ENCODE peak calls at places on chromosomes 3 and 15, in six cellular contexts. X is dorsolateral prefrontal cortex, R is nephron progenitor cell, D is GM03348, L is GM12865, E is glutamatergic neuron. C is an unnamed sample.
A peak's percentile ranks its signal among the peaks of the same experiment; 100 is the strongest.

GRCh38 chr3:154801729-154802128 is 278.4 kb upstream of the MME start:
- DNase-seq in D (no peak), X (no peak), E (no peak), L (no peak), R (no peak), C (no peak)

GRCh38 chr15:98800437-98801233 is 152.3 kb downstream of the IGF1R start:
- DNase-seq in E (peak; percentile 25), D (peak; percentile 84), X (peak; percentile 82), L (no peak), R (peak; percentile 38), C (peak; percentile 55)

GRCh38 chr3:45599424-45599886 is 4.9 kb downstream of the LIMD1 start:
- DNase-seq in R (no peak), D (no peak), X (peak; percentile 50), L (no peak), E (no peak), C (no peak)

GRCh38 chr3:13332158-13332557 is 88.0 kb downstream of the NUP210 start:
- DNase-seq in E (no peak), R (no peak), L (peak; percentile 96), D (no peak), X (no peak), C (no peak)

GRCh38 chr3:70980646-70981031 is 602.9 kb downstream of the FOXP1 start:
- DNase-seq in L (peak; percentile 49), E (no peak), R (no peak), D (no peak), X (no peak), C (no peak)

GRCh38 chr3:32175607-32176197 is 62.8 kb upstream of the CMTM8 start:
- DNase-seq in X (no peak), R (peak; percentile 70), L (peak; percentile 68), D (peak; percentile 66), E (peak; percentile 57), C (peak; percentile 46)

GRCh38 chr3:66354001-66354400 is 133.2 kb downstream of the SLC25A26 start:
- DNase-seq in E (no peak), L (no peak), R (no peak), D (no peak), X (no peak), C (no peak)

GRCh38 chr3:142963266-142964149 is at the start of gene PAQR9:
- DNase-seq in D (peak; percentile 72), L (no peak), E (peak; percentile 75), X (no peak), R (peak; percentile 81), C (peak; percentile 71)

GRCh38 chr15:63453181-63453905 is 51.0 kb upstream of the USP3 start:
- DNase-seq in L (no peak), X (no peak), R (no peak), D (no peak), E (no peak), C (no peak)

GRCh38 chr3:133112666-133113065 is 74.5 kb downstream of the TMEM108 start:
- DNase-seq in L (no peak), E (no peak), R (no peak), X (no peak), D (no peak), C (no peak)

GRCh38 chr3:184740509-184741258 is 28.8 kb upstream of the MAGEF1 start:
- DNase-seq in D (peak; percentile 76), L (no peak), E (no peak), X (peak; percentile 59), R (no peak), C (no peak)

GRCh38 chr3:43413676-43414368 is 127.5 kb downstream of the SNRK start:
- DNase-seq in L (no peak), D (no peak), X (no peak), E (no peak), R (peak; percentile 15), C (no peak)

GRCh38 chr15:70851889-70852288 is 2.1 kb downstream of the LARP6 start:
- DNase-seq in R (no peak), E (no peak), L (no peak), D (no peak), X (no peak), C (no peak)

GRCh38 chr3:156303316-156303715 is 182.9 kb downstream of the KCNAB1 start:
- DNase-seq in X (no peak), R (no peak), L (no peak), E (no peak), D (no peak), C (no peak)

GRCh38 chr3:105944281-105944680 is 75.5 kb upstream of the CBLB start:
- DNase-seq in R (no peak), L (no peak), X (no peak), D (peak; percentile 66), E (no peak), C (no peak)

GRCh38 chr3:106824856-106825255 is 552.4 kb upstream of the CCDC54 start:
- DNase-seq in X (no peak), D (no peak), E (no peak), R (no peak), L (peak; percentile 52), C (peak; percentile 30)

GRCh38 chr15:28269097-28269496 is 52.9 kb downstream of the HERC2 start:
- DNase-seq in L (no peak), R (no peak), E (no peak), X (no peak), D (no peak), C (no peak)

GRCh38 chr15:51681303-51681963 is at the start of gene SCG3:
- DNase-seq in X (peak; percentile 92), L (peak; percentile 36), D (peak; percentile 64), E (peak; percentile 91), R (peak; percentile 99), C (peak; percentile 99)

GRCh38 chr15:78927077-78927790 is 17.6 kb downstream of the CTSH start:
- DNase-seq in L (no peak), E (no peak), X (no peak), R (no peak), D (no peak), C (no peak)

GRCh38 chr15:58934521-58934920 is 1.0 kb upstream of the SLTM start:
- DNase-seq in R (no peak), L (no peak), D (no peak), X (no peak), E (no peak), C (no peak)

GRCh38 chr3:132979606-132980005 is 58.6 kb upstream of the TMEM108 start:
- DNase-seq in R (no peak), L (no peak), X (no peak), E (no peak), D (no peak), C (no peak)

GRCh38 chr3:140859592-140860336 is 81.9 kb upstream of the SLC25A36 start:
- DNase-seq in D (no peak), E (no peak), L (peak; percentile 59), X (no peak), R (no peak), C (no peak)

GRCh38 chr3:117793684-117794304 is 1084.2 kb downstream of the TUSC7 start:
- DNase-seq in E (no peak), D (no peak), R (no peak), X (no peak), L (no peak), C (no peak)

GRCh38 chr3:102570551-102570950 is 135.7 kb downstream of the ZPLD1 start:
- DNase-seq in L (no peak), D (no peak), X (no peak), R (no peak), E (no peak), C (no peak)

GRCh38 chr15:47961401-47962090 is 159.2 kb upstream of the SLC24A5 start:
- DNase-seq in X (no peak), E (no peak), L (peak; percentile 91), D (no peak), R (no peak), C (no peak)

GRCh38 chr3:197736010-197736490 is 654 bp downstream of the RUBCN start:
- DNase-seq in L (peak; percentile 81), X (no peak), R (peak; percentile 34), D (peak; percentile 48), E (peak; percentile 24), C (no peak)

GRCh38 chr3:126104742-126105605 is 21.1 kb upstream of the SLC41A3 start:
- DNase-seq in L (no peak), X (peak; percentile 2), D (peak; percentile 2), R (no peak), E (no peak), C (no peak)

GRCh38 chr3:11312139-11312538 is 39.9 kb downstream of the ATG7 start:
- DNase-seq in D (no peak), X (no peak), L (no peak), R (no peak), E (no peak), C (no peak)

GRCh38 chr3:149618151-149619123 is 39.4 kb downstream of the WWTR1 start:
- DNase-seq in E (no peak), R (no peak), L (no peak), D (no peak), X (peak; percentile 12), C (no peak)

GRCh38 chr3:129345971-129346370 is 67.3 kb downstream of the HMCES start:
- DNase-seq in D (peak; percentile 53), X (no peak), L (no peak), R (no peak), E (no peak), C (no peak)

GRCh38 chr3:5072100-5072816 is 49.8 kb upstream of the ARL8B start:
- DNase-seq in R (no peak), E (no peak), X (no peak), L (no peak), D (no peak), C (no peak)

GRCh38 chr3:177595789-177596188 is 398.5 kb upstream of the TBL1XR1 start:
- DNase-seq in L (no peak), D (no peak), E (no peak), X (no peak), R (no peak), C (no peak)

GRCh38 chr3:126937533-126938432 is 45.1 kb upstream of the PLXNA1 start:
- DNase-seq in R (no peak), D (no peak), E (no peak), L (no peak), X (no peak), C (no peak)

GRCh38 chr15:34679326-34679725 is 75.5 kb downstream of the GJD2 start:
- DNase-seq in D (peak; percentile 19), L (no peak), R (no peak), E (no peak), X (no peak), C (no peak)